ENCODE peak calls at places on chromosomes 2 and 18, in four cellular contexts. A is CD4-positive, CD25-positive, alpha-beta regulatory T cell; E is HepG2; W is SK-N-SH. F is an unnamed sample.

GRCh38 chr18:65435529-65435928 is 315.3 kb upstream of the CDH7 start:
- DNase-seq in W (no peak), E (no peak), A (no peak), F (no peak)

GRCh38 chr2:8306530-8307351 is 375.1 kb upstream of the ID2 start:
- DNase-seq in E (no peak), A (no peak), W (no peak), F (no peak)

GRCh38 chr2:101697794-101698418 is 399 bp downstream of the MAP4K4 start:
- DNase-seq in E (no peak), W (peak; percentile 78), A (peak; percentile 42), F (peak; percentile 11)

GRCh38 chr2:6177796-6178195 is 485.6 kb downstream of the SOX11 start:
- DNase-seq in W (no peak), A (no peak), E (no peak), F (no peak)

GRCh38 chr2:109020217-109020637 is 31.2 kb upstream of the EDAR start:
- DNase-seq in E (peak; percentile 84), A (peak; percentile 34), W (peak; percentile 29), F (no peak)

GRCh38 chr18:13500227-13500865 is 226.0 kb downstream of the FAM210A start:
- DNase-seq in W (no peak), A (peak; percentile 37), E (peak; percentile 8), F (no peak)

GRCh38 chr2:29878898-29879297 is 42.5 kb downstream of the ALK start:
- DNase-seq in E (no peak), W (no peak), A (no peak), F (no peak)

GRCh38 chr2:23596316-23596885 is 211.4 kb downstream of the KLHL29 start:
- DNase-seq in W (no peak), A (no peak), E (no peak), F (no peak)

GRCh38 chr2:64259301-64259700 is 115.1 kb upstream of the PELI1 start:
- DNase-seq in A (no peak), E (no peak), W (peak; percentile 13), F (no peak)

GRCh38 chr2:234288974-234289455 is 207.9 kb downstream of the ARL4C start:
- DNase-seq in W (peak; percentile 67), E (peak; percentile 75), A (peak; percentile 84), F (peak; percentile 62)

GRCh38 chr18:21191596-21192307 is 50.3 kb upstream of the GREB1L start:
- DNase-seq in A (peak; percentile 24), W (peak; percentile 27), E (peak; percentile 42), F (no peak)

GRCh38 chr2:28209312-28209711 is 183.3 kb upstream of the FOSL2 start:
- DNase-seq in W (no peak), E (no peak), A (no peak), F (no peak)

GRCh38 chr2:30038419-30038818 is 108.4 kb upstream of the YPEL5 start:
- DNase-seq in A (no peak), W (no peak), E (no peak), F (no peak)

GRCh38 chr2:186992597-186992996 is 143.6 kb upstream of the ZSWIM2 start:
- DNase-seq in W (no peak), A (no peak), E (no peak), F (no peak)

GRCh38 chr2:100142393-100142792 is at the start of gene AFF3:
- DNase-seq in W (no peak), A (peak; percentile 88), E (no peak), F (peak; percentile 4)

GRCh38 chr2:215654177-215654850 is 218.4 kb upstream of the FN1 start:
- DNase-seq in W (no peak), E (no peak), A (no peak), F (no peak)

GRCh38 chr2:85410584-85411404 is 628 bp upstream of the CAPG start:
- DNase-seq in A (no peak), E (peak; percentile 28), W (no peak), F (no peak)

GRCh38 chr2:75327334-75327733 is 128.0 kb upstream of the TACR1 start:
- DNase-seq in E (no peak), A (no peak), W (no peak), F (no peak)

GRCh38 chr2:238501311-238501710 is 74.6 kb downstream of the ASB1 start:
- DNase-seq in W (no peak), A (no peak), E (no peak), F (no peak)

GRCh38 chr2:10269291-10269690 is 33.4 kb upstream of the HPCAL1 start:
- DNase-seq in E (no peak), A (no peak), W (no peak), F (no peak)

GRCh38 chr18:23838233-23838632 is 149.0 kb downstream of the LAMA3 start:
- DNase-seq in E (no peak), A (no peak), W (no peak), F (no peak)

GRCh38 chr18:48996901-48997463 is 46.2 kb upstream of the SMAD7 start:
- DNase-seq in W (peak; percentile 77), A (peak; percentile 73), E (peak; percentile 47), F (no peak)

GRCh38 chr2:124024491-124025348 is at the start of gene CNTNAP5:
- DNase-seq in W (peak; percentile 89), E (no peak), A (peak; percentile 3), F (no peak)

GRCh38 chr2:59029058-59029457 is 787.9 kb upstream of the FANCL start:
- DNase-seq in W (no peak), E (no peak), A (no peak), F (no peak)

GRCh38 chr2:1653137-1653789 is 91.1 kb downstream of the PXDN start:
- DNase-seq in W (no peak), A (no peak), E (no peak), F (no peak)

GRCh38 chr2:203636896-203637818 is 69.3 kb upstream of the CD28 start:
- DNase-seq in E (no peak), W (no peak), A (no peak), F (no peak)

GRCh38 chr18:10101729-10102128 is 187.9 kb downstream of the VAPA start:
- DNase-seq in E (no peak), W (no peak), A (no peak), F (no peak)

GRCh38 chr2:236177967-236178909 is 10.1 kb upstream of the GBX2 start:
- DNase-seq in A (no peak), W (peak; percentile 93), E (peak; percentile 54), F (no peak)

GRCh38 chr2:207782238-207783030 is 12.7 kb upstream of the FZD5 start:
- DNase-seq in E (peak; percentile 92), A (no peak), W (no peak), F (no peak)

GRCh38 chr2:209556354-209556961 is 132.6 kb downstream of the MAP2 start:
- DNase-seq in W (peak; percentile 27), A (no peak), E (peak; percentile 32), F (no peak)

GRCh38 chr2:179251865-179252264 is 12.8 kb downstream of the SESTD1 start:
- DNase-seq in A (no peak), W (no peak), E (no peak), F (no peak)

GRCh38 chr2:179250084-179250483 is 14.5 kb downstream of the SESTD1 start:
- DNase-seq in W (no peak), E (no peak), A (peak; percentile 27), F (no peak)

GRCh38 chr2:179248024-179248348 is 16.6 kb downstream of the SESTD1 start:
- DNase-seq in E (no peak), W (no peak), A (no peak), F (no peak)

GRCh38 chr2:179250848-179251504 is 13.7 kb downstream of the SESTD1 start:
- DNase-seq in A (peak; percentile 20), W (no peak), E (no peak), F (no peak)

DNA sequence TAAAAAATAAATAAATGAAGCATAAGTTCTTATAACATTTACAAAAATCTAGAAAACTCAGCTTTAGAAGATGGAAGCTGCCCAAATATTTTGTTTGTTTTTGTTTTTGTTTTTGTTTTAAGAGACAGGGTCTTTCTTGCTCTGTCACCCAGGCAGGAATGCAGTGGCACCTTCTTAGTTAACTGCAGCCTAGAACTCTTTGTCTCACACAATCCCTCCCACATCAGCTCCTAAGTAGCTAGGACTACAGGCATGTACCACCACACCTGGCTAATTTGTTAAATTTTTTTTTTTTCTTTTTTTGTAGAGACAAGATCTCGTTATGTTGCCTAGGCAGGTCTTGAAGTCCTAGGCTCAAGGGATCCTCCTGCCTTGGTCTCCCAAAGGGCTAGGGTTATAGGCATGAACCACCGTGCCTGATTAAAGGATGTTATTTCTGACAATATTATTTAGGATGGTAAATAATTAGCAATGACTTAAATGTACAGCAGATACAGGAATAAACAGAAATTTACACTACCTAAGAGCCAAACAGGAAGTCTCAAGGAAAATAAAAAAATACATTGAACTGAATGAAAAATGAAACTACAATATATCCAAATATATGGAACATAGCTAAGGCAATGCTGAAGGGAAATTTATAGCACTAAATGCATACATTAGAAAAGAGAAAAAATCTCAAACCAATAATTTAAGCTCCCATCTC is 17.2 kb downstream of the SESTD1 start:
- DNase-seq in W (no peak), E (no peak), A (no peak), F (no peak)
- H3K9me3 ChIP-seq in W (no peaks in the 10 kb centered on the region), E (no peaks in the 10 kb centered on the region), A (no peaks in the 10 kb centered on the region), F (no peaks in the 10 kb centered on the region)

GRCh38 chr18:78547817-78548216 is 431.8 kb upstream of the SALL3 start:
- DNase-seq in W (no peak), A (no peak), E (no peak), F (no peak)

GRCh38 chr18:78548261-78549058 is 431.2 kb upstream of the SALL3 start:
- DNase-seq in A (no peak), E (no peak), W (no peak), F (no peak)

GRCh38 chr18:78549971-78550370 is 429.6 kb upstream of the SALL3 start:
- DNase-seq in A (no peak), W (no peak), E (no peak), F (no peak)

GRCh38 chr18:78543201-78543725 is 436.4 kb upstream of the SALL3 start:
- DNase-seq in E (no peak), W (no peak), A (no peak), F (no peak)

DNA sequence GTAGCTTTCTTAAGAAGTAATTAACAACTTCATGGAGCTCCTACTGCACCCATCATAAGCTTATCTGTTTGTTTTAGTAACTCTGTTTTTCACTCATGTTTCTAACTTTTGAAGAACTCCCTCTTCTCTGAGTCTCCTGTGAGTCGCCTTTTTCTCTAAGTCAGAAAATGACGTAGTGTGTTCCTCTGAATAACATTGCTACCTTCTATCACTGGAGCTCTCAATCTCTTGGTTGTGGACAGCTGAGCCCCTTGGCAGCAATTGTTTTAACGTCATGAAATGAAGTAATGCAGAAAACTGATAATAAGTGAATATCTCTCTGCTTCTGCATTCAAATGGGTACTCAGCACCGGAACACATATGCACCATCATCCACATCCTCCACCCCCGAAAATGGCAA is 433.3 kb upstream of the SALL3 start:
- DNase-seq in A (no peak), W (no peak), E (no peak), F (no peak)
- H3K9me3 ChIP-seq in A (no peaks in the 10 kb centered on the region), W (no peaks in the 10 kb centered on the region), E (peaks cover 9% of the 10 kb centered on the region), F (no peaks in the 10 kb centered on the region)

GRCh38 chr18:78213365-78213994 is 766.1 kb upstream of the SALL3 start:
- DNase-seq in A (no peak), W (no peak), E (no peak), F (no peak)
- H3K9me3 ChIP-seq in A (no peaks in the 10 kb centered on the region), W (no peaks in the 10 kb centered on the region), E (no peaks in the 10 kb centered on the region), F (no peaks in the 10 kb centered on the region)

DNA sequence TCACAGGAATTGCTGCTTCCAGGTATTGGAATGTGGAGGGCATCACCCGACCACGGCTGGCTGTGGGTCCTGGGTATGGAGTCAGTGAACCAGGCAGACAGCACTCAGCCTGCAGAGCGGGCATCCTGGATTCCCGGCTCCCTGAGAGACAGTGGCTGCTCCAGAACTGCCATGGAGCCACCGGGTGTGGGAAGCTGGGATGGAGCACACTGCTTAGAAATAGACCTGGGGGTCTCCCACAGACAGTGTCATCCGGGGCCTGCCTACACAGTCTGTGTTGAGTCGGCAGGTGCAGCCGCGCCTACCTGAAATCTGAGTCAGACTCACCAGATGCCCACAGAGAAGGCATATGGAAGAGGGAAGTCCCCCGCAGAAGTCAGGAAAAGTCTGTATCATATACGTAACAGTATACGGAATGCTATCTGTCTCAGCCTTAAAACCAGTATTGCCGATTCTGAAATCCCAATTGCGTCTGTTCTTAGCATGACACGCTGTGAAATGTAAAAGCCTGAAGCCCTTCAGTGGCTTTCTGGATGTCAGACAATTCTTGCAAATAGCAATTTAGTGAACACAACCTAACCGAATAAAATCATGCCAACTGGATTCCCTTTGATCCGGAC is 509.7 kb upstream of the MYT1L start:
- DNase-seq in A (no peak), W (no peak), E (no peak), F (no peak)
- H3K9me3 ChIP-seq in A (no peaks in the 10 kb centered on the region), W (no peaks in the 10 kb centered on the region), E (no peaks in the 10 kb centered on the region), F (no peaks in the 10 kb centered on the region)

F was measured in T-helper 17 cell.